ENCODE peak calls at places on chromosomes 11 and 22, in five cellular contexts. I is psoas muscle, X is upper lobe of right lung, R is prostate gland, V is uterus. P is an unnamed sample.

GRCh38 chr22:23376256-23376655 is 195.9 kb downstream of the BCR start:
- DNase-seq in X (no peak), I (no peak), R (no peak), V (no peak), P (peak)

GRCh38 chr11:70128435-70128906 is 50.4 kb downstream of the ANO1 start:
- DNase-seq in R (peak), V (no peak), X (no peak), I (no peak), P (no peak)

GRCh38 chr22:36369922-36370781 is 17.6 kb downstream of the MYH9 start:
- DNase-seq in X (peak), V (no peak), R (peak), I (peak), P (peak)

GRCh38 chr11:28932940-28933339 is 824.8 kb downstream of the METTL15 start:
- DNase-seq in V (no peak), I (no peak), R (no peak), X (no peak), P (no peak)

GRCh38 chr11:86365566-86365965 is 9.1 kb upstream of the CCDC81 start:
- DNase-seq in X (no peak), I (no peak), V (no peak), R (no peak), P (no peak)

GRCh38 chr11:105611837-105612480 is 2.1 kb downstream of the GRIA4 start:
- DNase-seq in I (no peak), V (no peak), X (no peak), R (no peak), P (no peak)

GRCh38 chr22:18987765-18988164 is 51.7 kb upstream of the PRODH start:
- DNase-seq in V (no peak), R (no peak), X (peak), I (no peak), P (peak)

GRCh38 chr11:58616594-58616993 is 5.9 kb upstream of the CNTF start:
- DNase-seq in V (peak), R (no peak), I (peak), X (no peak), P (no peak)

GRCh38 chr11:76671626-76672309 is 1.2 kb upstream of the LRRC32 start:
- DNase-seq in X (peak), I (no peak), R (no peak), V (no peak), P (no peak)

GRCh38 chr11:13262096-13262495 is 15.5 kb upstream of the BMAL1 start:
- DNase-seq in I (no peak), X (no peak), V (no peak), R (no peak), P (no peak)

GRCh38 chr11:74683279-74683871 is 47.9 kb downstream of the CHRDL2 start:
- DNase-seq in I (peak), V (peak), R (peak), X (peak), P (no peak)

GRCh38 chr11:63536669-63537292 is at the start of gene PLAAT4:
- DNase-seq in R (peak), V (peak), X (no peak), I (peak), P (peak)

GRCh38 chr11:2445107-2445947 is 519 bp downstream of the KCNQ1 start:
- DNase-seq in V (no peak), R (no peak), I (peak), X (peak), P (peak)

GRCh38 chr11:68040957-68041591 is 2.2 kb downstream of the TCIRG1 start:
- DNase-seq in X (peak), I (peak), V (peak), R (no peak), P (peak)

GRCh38 chr11:47267858-47268257 is 2.1 kb upstream of the MADD start:
- DNase-seq in X (peak), R (no peak), I (no peak), V (no peak), P (no peak)

GRCh38 chr22:46057206-46057605 is 80.2 kb upstream of the WNT7B start:
- DNase-seq in V (peak), X (peak), R (no peak), I (no peak), P (no peak)

GRCh38 chr11:105148241-105148640 is 8.7 kb upstream of the CARD18 start:
- DNase-seq in I (no peak), X (no peak), V (no peak), R (no peak), P (no peak)

GRCh38 chr11:66846671-66847091 is 3.4 kb downstream of the RCE1 start:
- DNase-seq in X (no peak), I (no peak), V (no peak), R (no peak), P (no peak)

GRCh38 chr11:35583126-35583525 is 35.1 kb upstream of the FJX1 start:
- DNase-seq in I (no peak), V (no peak), R (no peak), X (no peak), P (no peak)

GRCh38 chr11:35583843-35584242 is 34.4 kb upstream of the FJX1 start:
- DNase-seq in I (no peak), X (no peak), R (no peak), V (no peak), P (no peak)

GRCh38 chr11:35579557-35580396 is 38.5 kb upstream of the FJX1 start:
- DNase-seq in I (no peak), X (no peak), R (no peak), V (no peak), P (no peak)

GRCh38 chr11:35580397-35580781 is 37.9 kb upstream of the FJX1 start:
- DNase-seq in V (no peak), I (no peak), X (no peak), R (no peak), P (no peak)

GRCh38 chr11:35582033-35582432 is 36.2 kb upstream of the FJX1 start:
- DNase-seq in X (no peak), I (no peak), V (no peak), R (no peak), P (no peak)
- H3K27ac ChIP-seq in X (no peak), I (no peak), V (no peak), R (no peak), P (no peak)

DNA sequence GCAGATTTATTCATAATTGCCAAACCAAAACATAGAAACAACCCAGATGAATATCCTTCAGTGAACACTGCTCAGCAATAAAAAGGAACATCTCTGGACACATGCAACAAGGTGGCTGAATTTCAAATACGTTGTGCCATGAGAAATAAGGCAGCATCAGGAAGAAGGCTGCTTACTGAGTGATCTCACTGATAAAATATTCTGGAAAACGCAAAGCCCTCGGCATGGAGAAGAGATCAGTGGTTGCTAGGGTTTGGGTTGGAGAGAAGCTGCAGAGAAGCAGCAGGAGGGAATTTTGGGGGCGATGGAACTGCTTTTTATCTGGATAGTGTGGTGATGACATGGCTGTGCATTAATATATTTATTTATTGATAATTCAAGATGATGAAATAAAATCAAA is 11.0 kb upstream of the SHANK2 start:
- DNase-seq in X (no peak), V (no peak), I (no peak), R (no peak), P (no peak)
- H3K27ac ChIP-seq in X (no peak), V (no peak), I (no peak), R (no peak), P (no peak)

DNA sequence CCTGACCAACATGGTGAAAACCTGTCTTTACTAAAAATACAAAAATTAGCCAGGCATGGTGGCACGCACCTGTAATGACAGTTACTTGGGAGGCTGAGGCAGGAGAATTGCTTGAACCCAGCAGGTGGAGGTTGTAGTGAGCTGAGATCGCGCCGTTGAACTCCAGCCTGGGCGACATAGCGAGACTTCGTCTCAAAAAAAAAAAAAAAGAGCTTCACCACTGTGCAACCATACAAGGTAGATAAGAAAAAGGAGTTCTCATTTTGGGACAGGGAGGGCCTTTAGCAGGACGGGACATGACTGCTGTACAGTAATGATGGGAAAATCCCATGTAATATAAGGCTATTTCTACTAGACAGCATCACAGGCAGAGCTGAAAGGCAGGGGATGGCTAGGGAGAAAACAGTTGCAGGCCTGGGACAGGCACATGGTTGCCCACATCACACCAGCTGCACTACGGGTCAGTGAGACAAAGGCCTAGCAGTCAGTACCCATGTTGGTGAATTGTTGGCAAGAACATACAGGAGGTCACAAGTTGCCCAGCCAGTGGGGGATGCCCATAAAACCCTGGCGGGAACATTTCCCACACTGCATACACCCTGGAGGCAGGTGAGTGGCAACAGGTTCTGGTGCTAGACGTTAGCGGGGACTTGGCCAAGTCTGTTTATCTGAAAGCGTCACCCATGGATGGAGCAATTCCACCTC is 5.4 kb downstream of the TANGO2 start:
- DNase-seq in I (peak), R (no peak), X (no peak), V (no peak), P (no peak)
- H3K27ac ChIP-seq in I (no peak), R (no peak), X (no peak), V (no peak), P (no peak)

GRCh38 chr22:17973217-17973616 is 51.1 kb downstream of the MICAL3 start:
- DNase-seq in X (no peak), I (no peak), R (no peak), V (no peak), P (no peak)
- H3K27ac ChIP-seq in X (no peak), I (peak), R (no peak), V (no peak), P (no peak)

GRCh38 chr22:25488244-25489020 is 76.0 kb upstream of the GRK3 start:
- DNase-seq in I (peak), V (peak), X (peak), R (peak), P (peak)
- H3K27ac ChIP-seq in I (no peak), V (peak), X (no peak), R (no peak), P (no peak)

GRCh38 chr22:26887456-26887855 is 230.1 kb downstream of the MIAT start:
- DNase-seq in X (no peak), R (no peak), I (no peak), V (no peak), P (no peak)
- H3K27ac ChIP-seq in X (no peak), R (no peak), I (no peak), V (no peak), P (no peak)

GRCh38 chr11:95715777-95716241 is 73.8 kb downstream of the FAM76B start:
- DNase-seq in R (no peak), X (no peak), V (no peak), I (no peak), P (no peak)
- H3K27ac ChIP-seq in R (no peak), X (no peak), V (peak), I (no peak), P (no peak)

GRCh38 chr22:40743740-40744139 is 64.5 kb downstream of the MCHR1 start:
- DNase-seq in V (no peak), I (no peak), X (no peak), R (no peak), P (no peak)

GRCh38 chr22:40748388-40748970 is 69.2 kb downstream of the MCHR1 start:
- DNase-seq in X (no peak), I (no peak), V (no peak), R (no peak), P (no peak)

GRCh38 chr22:40747361-40747760 is 68.1 kb downstream of the MCHR1 start:
- DNase-seq in V (no peak), R (no peak), I (no peak), X (no peak), P (no peak)

GRCh38 chr22:40749006-40749405 is 69.7 kb downstream of the MCHR1 start:
- DNase-seq in V (no peak), R (no peak), X (no peak), I (no peak), P (no peak)

GRCh38 chr22:40746428-40747220 is 67.3 kb downstream of the MCHR1 start:
- DNase-seq in V (no peak), X (no peak), I (no peak), R (no peak), P (no peak)
- H3K27ac ChIP-seq in V (peak), X (no peak), I (no peak), R (no peak), P (no peak)

P was measured in colonic mucosa.